ENCODE peak calls at places on chromosomes 11 and 22, in six cellular contexts. One of them, this sample, is unnamed.

GRCh38 chr11:114195981-114196731 is 100.0 kb upstream of the NNMT start:
- DNase-seq in iPS-NIHi11: no peak
- DNase-seq in RPMI8226: peak
- DNase-seq in NCI-H1930: no peak
- DNase-seq in activated CD8-positive, alpha-beta memory T cell treated with anti-CD3 and anti-CD28 coated beads for 24 hours: no peak
- DNase-seq in ELF-1: peak
- DNase-seq in this sample: peak

GRCh38 chr11:64747961-64748715 is 4.2 kb upstream of the RASGRP2 start:
- DNase-seq in activated CD8-positive, alpha-beta memory T cell treated with anti-CD3 and anti-CD28 coated beads for 24 hours: no peak
- DNase-seq in RPMI8226: no peak
- DNase-seq in NCI-H1930: no peak
- DNase-seq in iPS-NIHi11: no peak
- DNase-seq in ELF-1: no peak
- DNase-seq in this sample: peak

GRCh38 chr22:30354644-30355043 is 2.0 kb downstream of the SF3A1 start:
- DNase-seq in NCI-H1930: no peak
- DNase-seq in ELF-1: no peak
- DNase-seq in activated CD8-positive, alpha-beta memory T cell treated with anti-CD3 and anti-CD28 coated beads for 24 hours: no peak
- DNase-seq in iPS-NIHi11: no peak
- DNase-seq in RPMI8226: no peak
- DNase-seq in this sample: no peak

GRCh38 chr22:17788528-17789378 is 14.5 kb upstream of the BID start:
- DNase-seq in RPMI8226: no peak
- DNase-seq in activated CD8-positive, alpha-beta memory T cell treated with anti-CD3 and anti-CD28 coated beads for 24 hours: no peak
- DNase-seq in iPS-NIHi11: no peak
- DNase-seq in ELF-1: no peak
- DNase-seq in NCI-H1930: no peak
- DNase-seq in this sample: no peak

GRCh38 chr11:65366340-65366773 is 11.8 kb downstream of the TIGD3 start:
- DNase-seq in ELF-1: peak
- DNase-seq in activated CD8-positive, alpha-beta memory T cell treated with anti-CD3 and anti-CD28 coated beads for 24 hours: no peak
- DNase-seq in iPS-NIHi11: peak
- DNase-seq in NCI-H1930: peak
- DNase-seq in RPMI8226: peak
- DNase-seq in this sample: peak

GRCh38 chr11:11407065-11407737 is 54.2 kb upstream of the CSNK2A3 start:
- DNase-seq in activated CD8-positive, alpha-beta memory T cell treated with anti-CD3 and anti-CD28 coated beads for 24 hours: no peak
- DNase-seq in RPMI8226: no peak
- DNase-seq in ELF-1: peak
- DNase-seq in NCI-H1930: no peak
- DNase-seq in iPS-NIHi11: no peak
- DNase-seq in this sample: no peak

GRCh38 chr11:118084247-118084646 is 2.5 kb downstream of the SMIM35 start:
- DNase-seq in iPS-NIHi11: no peak
- DNase-seq in activated CD8-positive, alpha-beta memory T cell treated with anti-CD3 and anti-CD28 coated beads for 24 hours: no peak
- DNase-seq in RPMI8226: peak
- DNase-seq in NCI-H1930: no peak
- DNase-seq in ELF-1: no peak
- DNase-seq in this sample: peak

GRCh38 chr11:68933605-68934320 is 30.1 kb downstream of the IGHMBP2 start:
- DNase-seq in activated CD8-positive, alpha-beta memory T cell treated with anti-CD3 and anti-CD28 coated beads for 24 hours: no peak
- DNase-seq in NCI-H1930: no peak
- DNase-seq in ELF-1: no peak
- DNase-seq in RPMI8226: no peak
- DNase-seq in iPS-NIHi11: no peak
- DNase-seq in this sample: no peak

This sample was measured in bronchial epithelial cell.